ENCODE peak calls at places on chromosomes 11 and 22, in eight cellular contexts. M, N, D, T, S, X, L and I are unnamed samples.

GRCh38 chr11:13336246-13336873 is 58.8 kb downstream of the BMAL1 start:
- DNase-seq in L (no peak), T (no peak), S (no peak), X (no peak), D (no peak), N (no peak), M (no peak), I (no peak)

GRCh38 chr11:34261095-34261494 is 96.7 kb downstream of the ABTB2 start:
- DNase-seq in L (no peak), S (no peak), N (no peak), M (no peak), X (no peak), D (no peak), T (peak; percentile 32), I (no peak)

GRCh38 chr11:22432331-22433065 is 94.3 kb downstream of the SLC17A6 start:
- DNase-seq in S (no peak), M (no peak), N (no peak), T (no peak), D (no peak), X (peak; percentile 62), L (no peak), I (no peak)

GRCh38 chr11:121524233-121524631 is 71.5 kb upstream of the SORL1-AS1 start:
- DNase-seq in M (no peak), S (no peak), N (peak; percentile 11), X (no peak), D (no peak), L (peak; percentile 11), T (no peak), I (no peak)

GRCh38 chr11:2672553-2673249 is 27.1 kb downstream of the KCNQ1OT1 start:
- DNase-seq in S (no peak), D (peak; percentile 24), L (no peak), N (no peak), T (no peak), M (no peak), X (no peak), I (no peak)

GRCh38 chr11:17590463-17590862 is 43.4 kb downstream of the OTOG start:
- DNase-seq in D (peak; percentile 17), S (no peak), N (no peak), X (no peak), L (no peak), T (no peak), M (no peak), I (no peak)

GRCh38 chr22:27217154-27217553 is 559.8 kb downstream of the MIAT start:
- DNase-seq in L (no peak), T (no peak), X (no peak), S (no peak), M (no peak), D (no peak), N (no peak), I (no peak)

GRCh38 chr11:86954288-86955110 is 696 bp downstream of the FZD4 start:
- DNase-seq in M (peak; percentile 29), X (peak; percentile 45), S (peak; percentile 34), D (no peak), N (no peak), T (no peak), L (peak; percentile 52), I (no peak)

GRCh38 chr11:129592191-129592590 is 216.5 kb downstream of the BARX2 start:
- DNase-seq in M (no peak), N (no peak), X (no peak), L (no peak), T (no peak), D (no peak), S (no peak), I (no peak)

GRCh38 chr11:126695293-126695692 is 305.3 kb downstream of the KIRREL3 start:
- DNase-seq in M (no peak), D (no peak), X (no peak), N (no peak), T (no peak), L (no peak), S (no peak), I (no peak)

GRCh38 chr11:105636496-105636895 is 26.6 kb downstream of the GRIA4 start:
- DNase-seq in L (no peak), N (no peak), T (no peak), S (no peak), X (no peak), M (no peak), D (no peak), I (no peak)

GRCh38 chr22:23137905-23138520 is 3.8 kb downstream of the RSPH14 start:
- DNase-seq in D (peak; percentile 84), T (no peak), N (no peak), X (no peak), S (peak; percentile 47), L (no peak), M (no peak), I (no peak)

GRCh38 chr11:106278391-106278790 is 200.9 kb downstream of the AASDHPPT start:
- DNase-seq in S (no peak), N (no peak), D (no peak), X (no peak), T (no peak), M (no peak), L (no peak), I (peak; percentile 56)

GRCh38 chr11:126284829-126285228 is 1.9 kb downstream of the TIRAP start:
- DNase-seq in M (peak; percentile 73), N (peak; percentile 92), D (peak; percentile 93), X (peak; percentile 71), L (no peak), T (peak; percentile 99), S (peak; percentile 84), I (peak; percentile 70)

GRCh38 chr11:59754494-59754858 is 700 bp upstream of the STX3 start:
- DNase-seq in N (no peak), X (no peak), L (peak; percentile 42), M (peak; percentile 17), D (peak; percentile 62), T (no peak), S (peak; percentile 50), I (no peak)

DNA sequence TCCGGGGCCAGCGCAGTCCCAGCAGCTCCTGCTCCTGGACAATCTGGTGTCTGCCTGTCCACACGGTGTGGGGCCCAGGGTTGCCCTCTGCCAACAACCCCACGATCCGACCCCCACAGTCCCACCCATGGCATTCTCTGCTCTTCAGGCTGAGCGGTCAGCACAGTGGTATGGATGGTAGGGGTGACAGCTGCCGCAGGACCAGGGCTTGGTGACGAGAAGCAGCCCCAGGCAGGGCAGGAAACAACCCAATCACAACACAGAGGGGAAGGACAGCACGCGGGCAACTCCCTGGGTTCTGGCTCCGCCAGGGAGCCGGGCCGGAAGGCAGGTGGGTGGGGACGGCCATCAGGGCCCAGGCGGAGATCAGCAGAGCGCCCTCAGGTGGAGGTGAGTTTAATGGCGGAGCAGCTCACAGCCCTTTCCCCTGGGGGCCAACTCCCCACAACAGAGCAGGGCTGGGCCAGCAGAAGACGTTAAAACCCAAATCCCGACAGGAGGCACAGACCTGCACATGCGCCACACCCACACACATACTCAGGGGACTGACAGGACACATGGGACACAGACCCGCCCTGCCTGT is 5.3 kb upstream of the CHADL start:
- DNase-seq in T (no peak), N (no peak), L (no peak), D (no peak), M (no peak), X (no peak), S (no peak), I (no peak)
- TF ChIP-seq CTCF in T (peak; percentile 25), N (no peak), L (no peak), D (no peak), M (no peak), X (no peak), S (no peak), I (no peak)

GRCh38 chr11:35664977-35665441 is 2.4 kb downstream of the TRIM44 start:
- DNase-seq in X (no peak), S (no peak), M (no peak), N (no peak), L (no peak), T (peak; percentile 24), D (no peak), I (no peak)
- H3K4me3 ChIP-seq in X (peak overlapping the region; percentile 6), S (no peak overlapping the region), M (no peak overlapping the region), N (no peak overlapping the region), L (no peak overlapping the region), T (peak overlapping the region; percentile 74), D (no peak overlapping the region), I (no peak overlapping the region)

DNA sequence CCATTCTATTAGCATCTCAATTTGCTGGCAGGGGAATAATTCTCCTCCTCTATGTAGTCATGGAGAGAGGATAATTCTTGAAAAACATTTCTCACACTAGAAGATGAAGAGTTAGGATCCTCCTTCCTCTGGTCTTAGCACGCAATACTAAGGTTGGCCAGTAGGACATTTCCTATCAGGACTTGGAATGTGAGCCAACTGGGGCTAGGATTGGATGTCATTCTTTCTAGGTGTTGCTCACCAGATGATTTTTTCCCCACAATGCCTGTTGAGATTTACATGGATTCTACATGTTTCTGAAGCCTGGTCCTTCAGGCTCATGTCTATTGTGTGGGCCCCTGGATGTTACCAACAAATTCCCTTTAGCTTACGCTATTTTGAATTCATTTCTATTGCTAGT is 28.0 kb downstream of the SLN start:
- DNase-seq in X (no peak), L (no peak), M (no peak), N (no peak), S (no peak), T (peak; percentile 68), D (no peak), I (no peak)
- TF ChIP-seq CTCF in X (no peak), L (peak; percentile 34), M (no peak), N (peak; percentile 29), S (no peak), T (peak; percentile 75), D (no peak), I (peak; percentile 40)

GRCh38 chr22:35625763-35626162 is 8.6 kb upstream of the MB start:
- DNase-seq in X (no peak), S (no peak), N (no peak), D (no peak), M (no peak), T (no peak), L (no peak), I (no peak)

GRCh38 chr22:35629406-35630234 is 12.5 kb upstream of the MB start:
- DNase-seq in L (peak; percentile 37), D (peak; percentile 76), M (peak; percentile 65), X (peak; percentile 77), T (peak; percentile 97), N (peak; percentile 98), S (peak; percentile 49), I (peak; percentile 93)

GRCh38 chr22:35624547-35624946 is 7.4 kb upstream of the MB start:
- DNase-seq in M (no peak), T (no peak), D (no peak), X (no peak), L (no peak), S (no peak), N (no peak), I (no peak)

GRCh38 chr22:35628732-35629131 is 11.6 kb upstream of the MB start:
- DNase-seq in S (no peak), T (no peak), X (no peak), L (no peak), N (no peak), M (no peak), D (no peak), I (no peak)

DNA sequence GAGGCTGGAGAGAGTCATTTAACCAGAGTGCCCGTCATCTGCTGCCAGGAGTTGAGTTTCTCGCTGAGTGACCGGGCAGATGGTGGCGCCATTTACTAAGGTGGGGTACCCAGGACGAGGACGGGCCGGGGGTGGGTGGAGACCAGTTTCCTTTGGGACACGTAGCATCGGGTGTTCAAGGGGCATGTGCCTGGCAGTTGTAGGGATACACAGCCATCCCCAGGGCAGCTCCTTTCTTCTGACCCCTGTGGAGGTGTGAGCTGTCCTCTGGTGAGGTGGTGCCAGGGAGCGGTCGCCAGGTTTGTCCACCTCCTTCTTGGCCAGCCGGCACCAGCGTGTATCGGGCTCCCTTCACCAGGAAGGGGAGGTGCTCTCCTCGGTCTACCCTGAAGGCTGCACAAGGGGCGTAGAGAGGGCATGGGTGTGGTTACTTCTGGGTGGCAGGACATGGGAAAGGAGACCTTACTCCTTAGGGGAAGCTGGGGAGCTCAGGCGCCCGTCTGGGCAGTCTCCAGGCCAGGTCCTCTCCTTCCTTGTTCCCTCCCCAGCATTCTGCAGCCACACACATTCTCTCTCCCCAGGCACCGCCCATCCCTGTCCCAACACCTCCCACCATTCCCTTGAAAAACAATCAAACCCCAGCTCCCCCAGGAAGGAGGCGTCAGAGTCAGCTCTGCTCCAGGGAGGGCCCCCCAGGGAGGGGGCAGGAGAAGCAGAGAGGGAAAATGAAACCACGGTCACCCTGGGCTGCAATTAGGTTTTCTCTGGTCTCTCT is 10.3 kb upstream of the MB start:
- DNase-seq in X (peak; percentile 83), S (peak; percentile 92), M (peak; percentile 75), T (peak; percentile 79), N (peak; percentile 92), D (peak; percentile 93), L (peak; percentile 84), I (peak; percentile 75)
- H3K4me3 ChIP-seq in X (peak overlapping the region; percentile 66), S (peak overlapping the region; percentile 18), M (peak overlapping the region; percentile 22), T (peak overlapping the region; percentile 63), N (peak overlapping the region; percentile 51), D (peak overlapping the region; percentile 65), L (peak overlapping the region; percentile 20), I (peak overlapping the region; percentile 52)